ENCODE peak calls at places on chromosome 13, in four cellular contexts. Z is lower lobe of right lung, T is OCI-LY7, S is cardiac muscle cell. E is an unnamed sample. For H3K4me1, the result is how much of the 10 kb centered on the place peaks cover.

GRCh38 chr13:84896128-84896527 is 903.1 kb downstream of the SLITRK6 start:
- DNase-seq in T (peak), Z (no peak), S (peak), E (no peak)

GRCh38 chr13:44906758-44907157 is 82.5 kb downstream of the NUFIP1 start:
- DNase-seq in Z (no peak), T (no peak), S (peak), E (no peak)

GRCh38 chr13:23707674-23708073 is 137.5 kb downstream of the TNFRSF19 start:
- DNase-seq in S (no peak), T (no peak), Z (no peak), E (no peak)

GRCh38 chr13:101706651-101707050 is 254.2 kb downstream of the ITGBL1 start:
- DNase-seq in Z (no peak), S (no peak), T (no peak), E (no peak)

GRCh38 chr13:65595881-65596280 is 1634.3 kb downstream of the PCDH9 start:
- DNase-seq in S (no peak), Z (no peak), T (no peak), E (no peak)

GRCh38 chr13:45941261-45941660 is 89.7 kb upstream of the SIAH3 start:
- DNase-seq in T (no peak), S (no peak), Z (no peak), E (no peak)

GRCh38 chr13:110226051-110226562 is 80.8 kb downstream of the COL4A1 start:
- DNase-seq in Z (no peak), S (no peak), T (no peak), E (no peak)

GRCh38 chr13:94705081-94705751 is 7.1 kb downstream of the SOX21 start:
- DNase-seq in S (no peak), T (no peak), Z (no peak), E (no peak)

GRCh38 chr13:51629711-51630575 is 45.7 kb downstream of the WDFY2 start:
- DNase-seq in Z (no peak), T (no peak), S (no peak), E (no peak)
- H3K27ac ChIP-seq in Z (no peak), T (no peak), S (no peak), E (no peak)

DNA sequence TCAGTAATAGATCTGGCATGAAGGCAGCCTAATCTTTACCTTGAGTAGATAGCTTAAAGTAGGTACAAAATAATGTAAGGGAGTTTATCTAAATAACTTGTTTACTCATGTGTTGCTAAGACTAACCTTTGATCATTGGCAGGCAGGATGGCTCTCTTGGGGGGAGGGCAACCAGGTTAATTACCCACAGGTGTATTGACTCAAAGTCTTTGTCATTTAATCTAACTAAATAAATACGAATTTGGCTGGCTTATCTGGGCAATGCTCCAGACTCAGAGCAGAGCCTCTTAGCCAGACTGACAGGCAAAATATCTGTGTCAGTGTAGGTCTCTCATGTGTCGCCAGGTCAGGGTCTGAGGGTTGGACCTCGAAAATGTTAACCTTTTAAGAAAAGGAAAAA is 283.4 kb upstream of the KLHL1 start:
- DNase-seq in S (peak), T (no peak), Z (no peak), E (no peak)
- TF ChIP-seq CTCF in S (no peak), T (no peak), Z (no peak), E (no peak)

DNA sequence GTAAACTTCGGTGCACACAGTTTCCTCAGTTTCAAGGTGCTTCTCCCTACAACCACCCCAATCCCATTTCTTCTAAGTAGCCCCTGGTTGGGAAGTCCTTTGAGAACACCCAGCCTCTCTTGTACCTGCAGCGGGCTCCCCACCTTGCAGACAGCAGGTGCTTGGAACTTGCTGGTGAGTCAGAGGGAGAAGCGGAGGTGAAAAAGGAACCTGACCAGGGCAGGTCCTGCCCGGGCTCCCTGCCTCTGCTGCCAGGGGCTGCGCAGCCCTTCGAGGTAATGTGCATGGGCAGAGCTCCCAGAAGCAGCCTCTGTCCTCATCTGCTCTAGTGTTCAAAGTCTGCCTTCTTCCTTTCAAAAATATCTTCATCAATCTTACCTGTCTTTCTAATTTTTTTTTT is 274.0 kb upstream of the SOX1 start:
- DNase-seq in T (no peak), S (no peak), Z (peak), E (no peak)
- H3K4me1 ChIP-seq in T (under half), S (under half), Z (under half), E (under half)

GRCh38 chr13:58882556-58882955 is 1251.0 kb downstream of the PCDH17 start:
- DNase-seq in S (no peak), Z (no peak), T (no peak), E (no peak)
- H3K27ac ChIP-seq in S (no peak), Z (no peak), T (no peak), E (no peak)

GRCh38 chr13:34416833-34417425 is 525.1 kb upstream of the NBEA start:
- DNase-seq in Z (no peak), S (no peak), T (no peak), E (peak)

GRCh38 chr13:34419025-34419424 is 523.0 kb upstream of the NBEA start:
- DNase-seq in T (no peak), Z (no peak), S (no peak), E (no peak)

GRCh38 chr13:34425307-34425949 is 516.6 kb upstream of the NBEA start:
- DNase-seq in S (no peak), T (no peak), Z (no peak), E (no peak)

GRCh38 chr13:34421849-34422475 is 520.1 kb upstream of the NBEA start:
- DNase-seq in Z (no peak), S (no peak), T (no peak), E (no peak)

DNA sequence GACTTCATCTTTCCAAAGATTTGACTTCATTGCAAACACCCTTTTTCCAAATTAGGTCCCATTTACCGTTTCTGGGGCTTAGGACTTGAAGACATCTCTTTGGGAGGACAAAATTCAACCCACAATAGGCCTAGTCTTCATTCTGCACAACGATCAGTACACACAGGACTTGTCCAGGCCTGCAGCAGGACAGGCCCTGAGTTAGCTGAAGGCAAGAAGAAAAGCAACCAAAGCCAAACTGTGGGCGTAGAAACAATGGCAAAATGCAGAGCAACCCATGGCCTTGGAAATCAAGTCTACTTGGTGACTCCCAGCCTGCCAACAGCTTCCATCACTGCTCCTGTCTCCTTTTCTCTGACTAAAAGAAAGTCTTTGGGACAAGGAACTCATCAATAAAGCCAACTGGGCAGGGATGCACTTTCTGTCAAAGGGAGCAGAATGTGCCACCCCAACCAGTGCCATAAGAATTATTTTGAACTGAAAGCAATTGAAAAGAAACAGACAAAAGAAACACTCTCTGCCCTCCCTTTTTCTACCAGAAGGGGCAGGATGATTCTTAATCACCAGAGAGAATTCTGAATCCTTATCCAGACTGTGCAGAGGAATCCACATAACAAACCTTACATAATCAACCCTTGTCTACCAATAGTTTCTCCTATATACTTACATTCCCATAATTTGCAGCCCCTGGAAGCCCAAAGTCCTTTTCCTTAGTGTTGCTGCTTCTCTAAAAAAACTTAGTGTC is 520.9 kb upstream of the NBEA start:
- DNase-seq in Z (no peak), T (peak), S (no peak), E (no peak)
- TF ChIP-seq CTCF in Z (no peak), T (peak), S (peak), E (no peak)

GRCh38 chr13:73058741-73059459 is at the start of gene KLF5:
- DNase-seq in T (peak), Z (peak), S (peak), E (peak)
- H3K4me1 ChIP-seq in T (under half), Z (under half), S (under half), E (under half)

GRCh38 chr13:99528547-99528946 is 27.3 kb downstream of the TM9SF2 start:
- DNase-seq in S (peak), Z (no peak), T (peak), E (no peak)
- H3K27ac ChIP-seq in S (peak), Z (no peak), T (no peak), E (no peak)